ENCODE peak calls at places on chromosomes 12 and 14, in five cellular contexts. One of them, this sample, is unnamed.

GRCh38 chr14:96735509-96735908 is 61.7 kb upstream of the VRK1 start:
- DNase-seq in glutamatergic neuron: no peak
- DNase-seq in right atrium auricular region: no peak
- DNase-seq in OCI-LY7: no peak
- DNase-seq in fibroblast of villous mesenchyme: no peak
- DNase-seq in this sample: no peak

GRCh38 chr12:53828598-53828997 is 76.8 kb upstream of the CISTR start:
- DNase-seq in glutamatergic neuron: no peak
- DNase-seq in right atrium auricular region: no peak
- DNase-seq in OCI-LY7: no peak
- DNase-seq in fibroblast of villous mesenchyme: no peak
- DNase-seq in this sample: no peak

GRCh38 chr12:95982602-95983001 is 13.5 kb downstream of the HAL start:
- DNase-seq in glutamatergic neuron: no peak
- DNase-seq in right atrium auricular region: no peak
- DNase-seq in OCI-LY7: no peak
- DNase-seq in fibroblast of villous mesenchyme: no peak
- DNase-seq in this sample: no peak

GRCh38 chr12:97921957-97922722 is 459.5 kb downstream of the RMST start:
- DNase-seq in glutamatergic neuron: no peak
- DNase-seq in right atrium auricular region: no peak
- DNase-seq in OCI-LY7: no peak
- DNase-seq in fibroblast of villous mesenchyme: peak
- DNase-seq in this sample: peak

GRCh38 chr12:32535260-32535999 is 136.1 kb downstream of the FGD4 start:
- DNase-seq in glutamatergic neuron: peak
- DNase-seq in right atrium auricular region: peak
- DNase-seq in OCI-LY7: peak
- DNase-seq in fibroblast of villous mesenchyme: peak
- DNase-seq in this sample: no peak

GRCh38 chr14:99529899-99530298 is 48.7 kb downstream of the CCNK start:
- DNase-seq in glutamatergic neuron: no peak
- DNase-seq in right atrium auricular region: no peak
- DNase-seq in OCI-LY7: no peak
- DNase-seq in fibroblast of villous mesenchyme: no peak
- DNase-seq in this sample: no peak

GRCh38 chr14:100291305-100292075 is 14.8 kb downstream of the SLC25A29 start:
- DNase-seq in glutamatergic neuron: peak
- DNase-seq in right atrium auricular region: no peak
- DNase-seq in OCI-LY7: no peak
- DNase-seq in fibroblast of villous mesenchyme: no peak
- DNase-seq in this sample: no peak

GRCh38 chr12:95717336-95717928 is 73.1 kb downstream of the NTN4 start:
- DNase-seq in glutamatergic neuron: no peak
- DNase-seq in right atrium auricular region: no peak
- DNase-seq in OCI-LY7: no peak
- DNase-seq in fibroblast of villous mesenchyme: no peak
- DNase-seq in this sample: no peak

GRCh38 chr14:74786916-74787315 is 23.8 kb downstream of the YLPM1 start:
- DNase-seq in glutamatergic neuron: no peak
- DNase-seq in right atrium auricular region: no peak
- DNase-seq in OCI-LY7: no peak
- DNase-seq in fibroblast of villous mesenchyme: no peak
- DNase-seq in this sample: no peak

GRCh38 chr12:27969901-27970390 is 2.6 kb downstream of the PTHLH start:
- DNase-seq in glutamatergic neuron: peak
- DNase-seq in right atrium auricular region: no peak
- DNase-seq in OCI-LY7: no peak
- DNase-seq in fibroblast of villous mesenchyme: peak
- DNase-seq in this sample: no peak

GRCh38 chr12:94879542-94879941 is 124.0 kb downstream of the NDUFA12 start:
- DNase-seq in glutamatergic neuron: no peak
- DNase-seq in right atrium auricular region: no peak
- DNase-seq in OCI-LY7: peak
- DNase-seq in fibroblast of villous mesenchyme: peak
- DNase-seq in this sample: no peak

GRCh38 chr12:112908548-112908947 is 1.8 kb downstream of the OAS1 start:
- DNase-seq in glutamatergic neuron: no peak
- DNase-seq in right atrium auricular region: no peak
- DNase-seq in OCI-LY7: no peak
- DNase-seq in fibroblast of villous mesenchyme: no peak
- DNase-seq in this sample: no peak

GRCh38 chr12:11719678-11720099 is 70.2 kb downstream of the ETV6 start:
- DNase-seq in glutamatergic neuron: no peak
- DNase-seq in right atrium auricular region: peak
- DNase-seq in OCI-LY7: no peak
- DNase-seq in fibroblast of villous mesenchyme: peak
- DNase-seq in this sample: peak

GRCh38 chr12:63394349-63394748 is 243.3 kb upstream of the AVPR1A start:
- DNase-seq in glutamatergic neuron: no peak
- DNase-seq in right atrium auricular region: no peak
- DNase-seq in OCI-LY7: no peak
- DNase-seq in fibroblast of villous mesenchyme: no peak
- DNase-seq in this sample: no peak

GRCh38 chr14:87260460-87260859 is 732.5 kb downstream of the GALC start:
- DNase-seq in glutamatergic neuron: no peak
- DNase-seq in right atrium auricular region: no peak
- DNase-seq in OCI-LY7: no peak
- DNase-seq in fibroblast of villous mesenchyme: no peak
- DNase-seq in this sample: no peak

GRCh38 chr14:53550776-53551175 is 397.7 kb upstream of the DDHD1 start:
- DNase-seq in glutamatergic neuron: no peak
- DNase-seq in right atrium auricular region: no peak
- DNase-seq in OCI-LY7: no peak
- DNase-seq in fibroblast of villous mesenchyme: no peak
- DNase-seq in this sample: no peak

GRCh38 chr14:73660511-73660910 is 15.7 kb downstream of the DNAL1 start:
- DNase-seq in glutamatergic neuron: no peak
- DNase-seq in right atrium auricular region: no peak
- DNase-seq in OCI-LY7: no peak
- DNase-seq in fibroblast of villous mesenchyme: no peak
- DNase-seq in this sample: no peak

GRCh38 chr14:28661171-28661772 is 105.3 kb upstream of the FOXG1 start:
- DNase-seq in glutamatergic neuron: no peak
- DNase-seq in right atrium auricular region: no peak
- DNase-seq in OCI-LY7: no peak
- DNase-seq in fibroblast of villous mesenchyme: no peak
- DNase-seq in this sample: no peak

GRCh38 chr14:78448483-78449094 is 278.4 kb downstream of the NRXN3 start:
- DNase-seq in glutamatergic neuron: peak
- DNase-seq in right atrium auricular region: peak
- DNase-seq in OCI-LY7: peak
- DNase-seq in fibroblast of villous mesenchyme: peak
- DNase-seq in this sample: no peak

GRCh38 chr12:62911288-62911687 is 23.7 kb downstream of the PPM1H start:
- DNase-seq in glutamatergic neuron: no peak
- DNase-seq in right atrium auricular region: no peak
- DNase-seq in OCI-LY7: no peak
- DNase-seq in fibroblast of villous mesenchyme: no peak
- DNase-seq in this sample: no peak

GRCh38 chr12:46154221-46154975 is 114.4 kb downstream of the SLC38A1 start:
- DNase-seq in glutamatergic neuron: no peak
- DNase-seq in right atrium auricular region: no peak
- DNase-seq in OCI-LY7: no peak
- DNase-seq in fibroblast of villous mesenchyme: peak
- DNase-seq in this sample: no peak

GRCh38 chr12:26633591-26634210 is 199.3 kb downstream of the ITPR2 start:
- DNase-seq in glutamatergic neuron: no peak
- DNase-seq in right atrium auricular region: no peak
- DNase-seq in OCI-LY7: no peak
- DNase-seq in fibroblast of villous mesenchyme: peak
- DNase-seq in this sample: peak

GRCh38 chr12:12736759-12737676 is 19.9 kb downstream of the CDKN1B start:
- DNase-seq in glutamatergic neuron: no peak
- DNase-seq in right atrium auricular region: no peak
- DNase-seq in OCI-LY7: peak
- DNase-seq in fibroblast of villous mesenchyme: peak
- DNase-seq in this sample: no peak

GRCh38 chr12:63955831-63956685 is 111.6 kb downstream of the SRGAP1 start:
- DNase-seq in glutamatergic neuron: no peak
- DNase-seq in right atrium auricular region: peak
- DNase-seq in OCI-LY7: no peak
- DNase-seq in fibroblast of villous mesenchyme: peak
- DNase-seq in this sample: no peak

GRCh38 chr14:31013841-31014240 is 11.6 kb upstream of the AP4S1 start:
- DNase-seq in glutamatergic neuron: no peak
- DNase-seq in right atrium auricular region: no peak
- DNase-seq in OCI-LY7: no peak
- DNase-seq in fibroblast of villous mesenchyme: no peak
- DNase-seq in this sample: no peak
- TF ChIP-seq CTCF in glutamatergic neuron: no peak
- TF ChIP-seq CTCF in right atrium auricular region: no peak
- TF ChIP-seq CTCF in OCI-LY7: no peak
- TF ChIP-seq CTCF in fibroblast of villous mesenchyme: no peak
- TF ChIP-seq CTCF in this sample: no peak

DNA sequence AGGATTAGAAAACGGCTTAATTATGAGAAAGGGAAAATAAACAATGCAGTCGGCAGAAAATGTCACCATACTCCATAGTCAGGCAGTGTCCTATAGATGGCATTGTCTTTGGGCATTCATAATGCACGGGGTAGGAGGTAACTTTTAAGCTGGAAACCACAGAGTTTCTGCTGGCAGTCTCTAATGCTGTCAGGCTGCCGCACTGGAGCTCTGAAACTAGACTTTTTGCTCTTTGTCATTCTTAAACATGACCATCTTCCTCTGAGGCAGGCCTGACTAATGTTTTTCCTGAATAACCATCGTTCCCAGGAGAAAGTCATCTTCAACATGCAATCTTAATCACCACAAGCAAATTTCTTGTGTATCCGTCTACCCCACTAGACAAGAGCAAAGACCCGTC is 108.8 kb downstream of the ETNK1 start:
- DNase-seq in glutamatergic neuron: no peak
- DNase-seq in right atrium auricular region: no peak
- DNase-seq in OCI-LY7: no peak
- DNase-seq in fibroblast of villous mesenchyme: no peak
- DNase-seq in this sample: no peak
- TF ChIP-seq CTCF in glutamatergic neuron: no peak
- TF ChIP-seq CTCF in right atrium auricular region: no peak
- TF ChIP-seq CTCF in OCI-LY7: no peak
- TF ChIP-seq CTCF in fibroblast of villous mesenchyme: no peak
- TF ChIP-seq CTCF in this sample: no peak

GRCh38 chr14:94008234-94008633 is 11.1 kb downstream of the CCDC197 start:
- DNase-seq in glutamatergic neuron: no peak
- DNase-seq in right atrium auricular region: no peak
- DNase-seq in OCI-LY7: no peak
- DNase-seq in fibroblast of villous mesenchyme: no peak
- DNase-seq in this sample: no peak

GRCh38 chr14:94004015-94004414 is 6.9 kb downstream of the CCDC197 start:
- DNase-seq in glutamatergic neuron: no peak
- DNase-seq in right atrium auricular region: no peak
- DNase-seq in OCI-LY7: no peak
- DNase-seq in fibroblast of villous mesenchyme: no peak
- DNase-seq in this sample: no peak

GRCh38 chr14:94001501-94002396 is 4.6 kb downstream of the CCDC197 start:
- DNase-seq in glutamatergic neuron: peak
- DNase-seq in right atrium auricular region: no peak
- DNase-seq in OCI-LY7: peak
- DNase-seq in fibroblast of villous mesenchyme: peak
- DNase-seq in this sample: peak

GRCh38 chr14:94003397-94003796 is 6.3 kb downstream of the CCDC197 start:
- DNase-seq in glutamatergic neuron: no peak
- DNase-seq in right atrium auricular region: no peak
- DNase-seq in OCI-LY7: no peak
- DNase-seq in fibroblast of villous mesenchyme: no peak
- DNase-seq in this sample: no peak

DNA sequence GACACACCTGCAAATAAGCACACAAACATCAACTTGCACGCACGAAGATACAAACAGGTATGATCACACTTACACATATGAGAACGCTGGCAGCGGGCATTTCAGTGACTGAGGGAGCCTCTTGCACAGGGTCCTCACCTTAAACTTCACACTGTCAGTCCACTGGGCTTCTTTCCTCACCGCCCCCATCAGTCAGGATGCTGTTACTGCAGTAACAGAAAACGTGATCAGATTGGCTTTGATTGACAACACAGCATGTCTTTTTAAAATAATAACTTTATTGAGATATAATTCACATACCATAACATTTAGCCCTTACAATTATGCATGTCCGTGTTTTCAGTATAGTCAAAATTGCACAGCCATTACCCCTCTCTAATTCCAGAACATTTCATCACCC is 8.2 kb downstream of the CCDC197 start:
- DNase-seq in glutamatergic neuron: peak
- DNase-seq in right atrium auricular region: no peak
- DNase-seq in OCI-LY7: peak
- DNase-seq in fibroblast of villous mesenchyme: no peak
- DNase-seq in this sample: no peak
- TF ChIP-seq CTCF in glutamatergic neuron: peak
- TF ChIP-seq CTCF in right atrium auricular region: peak
- TF ChIP-seq CTCF in OCI-LY7: peak
- TF ChIP-seq CTCF in fibroblast of villous mesenchyme: peak
- TF ChIP-seq CTCF in this sample: peak

GRCh38 chr12:101074940-101075680 is 134.9 kb downstream of the SLC5A8 start:
- DNase-seq in glutamatergic neuron: no peak
- DNase-seq in right atrium auricular region: no peak
- DNase-seq in OCI-LY7: no peak
- DNase-seq in fibroblast of villous mesenchyme: peak
- DNase-seq in this sample: no peak

GRCh38 chr12:101078881-101079280 is 131.2 kb downstream of the SLC5A8 start:
- DNase-seq in glutamatergic neuron: no peak
- DNase-seq in right atrium auricular region: no peak
- DNase-seq in OCI-LY7: no peak
- DNase-seq in fibroblast of villous mesenchyme: no peak
- DNase-seq in this sample: no peak

GRCh38 chr12:101076940-101077351 is 133.1 kb downstream of the SLC5A8 start:
- DNase-seq in glutamatergic neuron: no peak
- DNase-seq in right atrium auricular region: no peak
- DNase-seq in OCI-LY7: no peak
- DNase-seq in fibroblast of villous mesenchyme: peak
- DNase-seq in this sample: no peak

GRCh38 chr12:101078144-101078543 is 131.9 kb downstream of the SLC5A8 start:
- DNase-seq in glutamatergic neuron: no peak
- DNase-seq in right atrium auricular region: no peak
- DNase-seq in OCI-LY7: no peak
- DNase-seq in fibroblast of villous mesenchyme: no peak
- DNase-seq in this sample: no peak
- TF ChIP-seq CTCF in glutamatergic neuron: no peak
- TF ChIP-seq CTCF in right atrium auricular region: no peak
- TF ChIP-seq CTCF in OCI-LY7: no peak
- TF ChIP-seq CTCF in fibroblast of villous mesenchyme: no peak
- TF ChIP-seq CTCF in this sample: no peak

This sample was measured in AG09319.